ENCODE peak calls at places on chromosomes 5 and 9, in four cellular contexts. I, X, B and L are unnamed samples.

GRCh38 chr5:143066556-143067281 is 296.5 kb downstream of the ARHGAP26 start:
- DNase-seq in I (no peak), B (no peak), X (no peak), L (peak)

GRCh38 chr5:6328173-6328572 is 50.2 kb downstream of the MED10 start:
- DNase-seq in X (no peak), B (peak), I (no peak), L (peak)

GRCh38 chr5:96875805-96876291 is 452 bp upstream of the ERAP2 start:
- DNase-seq in B (no peak), I (peak), X (no peak), L (peak)

GRCh38 chr9:127030814-127031740 is 91.4 kb downstream of the ANGPTL2 start:
- DNase-seq in I (no peak), B (no peak), X (no peak), L (no peak)

GRCh38 chr5:173451031-173451430 is 122.8 kb upstream of the STC2 start:
- DNase-seq in B (no peak), X (no peak), I (no peak), L (peak)

GRCh38 chr9:6149315-6149714 is 66.3 kb upstream of the IL33 start:
- DNase-seq in X (no peak), B (no peak), I (no peak), L (no peak)

GRCh38 chr5:167626341-167627118 is 664.9 kb upstream of the WWC1 start:
- DNase-seq in I (no peak), X (no peak), B (no peak), L (no peak)

GRCh38 chr5:81239613-81240012 is 6.5 kb downstream of the CKMT2 start:
- DNase-seq in I (no peak), B (no peak), X (no peak), L (no peak)

GRCh38 chr9:97511762-97512429 is 10.4 kb downstream of the TMOD1 start:
- DNase-seq in B (no peak), I (no peak), X (no peak), L (no peak)

GRCh38 chr9:34253460-34253837 is 74.6 kb downstream of the UBAP1 start:
- DNase-seq in I (no peak), B (peak), X (no peak), L (no peak)

GRCh38 chr5:167908596-167908995 is 382.8 kb upstream of the WWC1 start:
- DNase-seq in I (no peak), B (no peak), X (no peak), L (no peak)

GRCh38 chr9:127637322-127637847 is 25.3 kb downstream of the STXBP1 start:
- DNase-seq in B (no peak), X (no peak), I (no peak), L (no peak)

GRCh38 chr5:140246378-140247122 is 56.4 kb downstream of the PFDN1 start:
- DNase-seq in X (no peak), I (no peak), B (no peak), L (no peak)

GRCh38 chr9:109254317-109254716 is 66.5 kb downstream of the EPB41L4B start:
- DNase-seq in B (no peak), I (no peak), X (no peak), L (no peak)

GRCh38 chr5:139743001-139743771 is 52.4 kb upstream of the PSD2 start:
- DNase-seq in B (no peak), I (no peak), X (no peak), L (no peak)

GRCh38 chr5:34616665-34617064 is 39.5 kb upstream of the RAI14 start:
- DNase-seq in I (no peak), X (no peak), B (no peak), L (no peak)

GRCh38 chr5:150540615-150541396 is 32.9 kb downstream of the NDST1 start:
- DNase-seq in I (no peak), X (peak), B (no peak), L (no peak)

GRCh38 chr9:14030350-14030823 is 283.6 kb downstream of the NFIB start:
- DNase-seq in B (no peak), X (no peak), I (no peak), L (no peak)

GRCh38 chr9:14278291-14278721 is 35.6 kb downstream of the NFIB start:
- DNase-seq in I (no peak), B (no peak), X (no peak), L (no peak)

GRCh38 chr9:109369285-109369684 is 48.4 kb upstream of the EPB41L4B start:
- DNase-seq in B (no peak), I (no peak), X (no peak), L (no peak)

GRCh38 chr9:101311759-101312420 is 72.9 kb downstream of the BAAT start:
- DNase-seq in B (peak), X (no peak), I (no peak), L (peak)

DNA sequence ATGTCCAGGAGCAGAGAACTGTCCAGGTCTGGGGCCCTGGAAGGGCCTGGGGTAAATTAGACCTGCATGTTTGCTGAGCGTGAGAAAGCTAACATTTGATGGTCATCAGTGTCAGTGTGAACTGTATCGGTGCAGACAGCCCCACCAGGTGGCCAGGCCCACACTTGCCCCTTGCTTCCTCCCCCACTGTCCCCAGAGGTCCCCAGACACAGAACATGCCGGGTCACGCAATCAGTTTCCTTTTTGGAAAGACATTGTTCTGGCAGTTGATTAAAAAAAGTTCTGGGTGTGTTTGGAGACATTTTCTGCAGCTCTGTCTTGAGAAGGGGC is 1.5 kb downstream of the NKD2 start:
- DNase-seq in X (no peak), I (no peak), B (no peak), L (no peak)
- H3K4me3 ChIP-seq in X (peak), I (no peak), B (no peak), L (peak)

GRCh38 chr5:33487256-33487655 is 46.5 kb downstream of the TARS1 start:
- DNase-seq in B (no peak), X (no peak), I (no peak), L (no peak)
- H3K4me3 ChIP-seq in B (no peak), X (no peak), I (no peak), L (no peak)

DNA sequence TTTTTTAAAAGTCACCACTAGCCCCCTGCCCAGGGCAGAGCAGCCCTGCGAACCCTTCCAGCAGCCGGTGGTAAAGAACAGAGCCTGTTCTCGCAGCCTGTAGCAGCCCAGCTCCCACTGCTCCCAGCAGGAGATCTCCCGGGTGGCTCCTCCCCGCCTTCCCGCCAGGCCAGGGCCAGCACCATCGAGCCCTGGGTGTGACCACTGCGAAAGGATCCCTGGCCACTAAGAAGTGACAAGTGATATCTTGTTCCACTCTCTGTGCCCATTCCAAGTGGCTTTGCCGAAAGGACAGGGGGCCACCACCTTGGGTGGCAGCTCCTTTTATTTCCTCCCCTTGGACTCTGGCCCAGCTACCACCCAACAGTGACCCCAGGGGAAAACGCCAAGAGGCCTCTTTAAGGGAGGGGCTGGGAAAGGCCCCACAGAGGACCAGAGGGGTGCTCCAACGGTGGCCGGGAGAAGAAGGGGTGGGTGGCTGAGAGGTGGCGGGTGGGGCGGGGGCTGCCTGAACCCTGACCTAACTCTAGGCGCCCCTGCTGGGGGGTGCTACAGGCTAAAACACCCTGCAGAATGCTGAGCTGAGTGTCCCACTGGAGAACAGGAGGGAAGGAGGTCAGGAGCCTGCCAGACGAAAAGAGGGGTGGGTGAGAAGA is 1.6 kb downstream of the NACC2 start:
- DNase-seq in I (no peak), B (no peak), X (no peak), L (no peak)
- H3K4me3 ChIP-seq in I (no peak), B (peak), X (peak), L (no peak)

GRCh38 chr9:88993327-88993726 is 2.1 kb downstream of the S1PR3 start:
- DNase-seq in B (no peak), X (no peak), I (no peak), L (no peak)
- H3K4me3 ChIP-seq in B (no peak), X (no peak), I (no peak), L (no peak)